ENCODE peak calls at places on chromosomes 12 and 14, in five cellular contexts. E is NCI-H748 treated with DMSO at 0.1 percent for 48 hours; K is nucleus accumbens; O is EL; Z is stimulated activated naive B cell treated with anti-CD40 and anti-IgM and Interleukin-4, amounts not matched to agents 10 μg/mL and 1 μg/mL and 100 μg/mL, for 72 hours. V is an unnamed sample.

GRCh38 chr14:94686511-94687160 is 74.4 kb downstream of the SERPINA3 start:
- DNase-seq in E (no peak), Z (no peak), O (no peak), K (no peak), V (no peak)

GRCh38 chr14:78848234-78848820 is 678.2 kb downstream of the NRXN3 start:
- DNase-seq in Z (peak), K (peak), O (peak), E (peak), V (peak)

GRCh38 chr14:62138593-62138992 is 376.4 kb downstream of the SNAPC1 start:
- DNase-seq in K (no peak), O (no peak), E (no peak), Z (no peak), V (no peak)

GRCh38 chr12:118404876-118405521 is 28.6 kb downstream of the SUDS3 start:
- DNase-seq in Z (peak), K (no peak), E (peak), O (peak), V (peak)

GRCh38 chr12:20601668-20602280 is 93.4 kb upstream of the SLCO1C1 start:
- DNase-seq in K (no peak), E (peak), Z (no peak), O (peak), V (peak)

GRCh38 chr14:57189070-57189469 is 79.6 kb downstream of the EXOC5 start:
- DNase-seq in K (no peak), E (peak), O (no peak), Z (no peak), V (peak)

GRCh38 chr14:106277503-106277902 is 751.1 kb downstream of the TMEM121 start:
- DNase-seq in O (no peak), Z (no peak), K (no peak), E (no peak), V (no peak)

GRCh38 chr14:23829736-23830474 is 123.7 kb upstream of the DHRS4 start:
- DNase-seq in E (no peak), Z (no peak), O (peak), K (no peak), V (no peak)

GRCh38 chr12:58540480-58541299 is 379.6 kb downstream of the LRIG3 start:
- DNase-seq in E (peak), Z (no peak), K (peak), O (peak), V (peak)